ENCODE peak calls at places on chromosomes 3 and 15, in four cellular contexts. I is bronchial epithelial cell; B is CD8-positive, alpha-beta T cell; U is kidney. Q is an unnamed sample.

GRCh38 chr3:72791132-72791531 is 57.1 kb downstream of the SHQ1 start:
- DNase-seq in B (no peak), U (no peak), I (peak; percentile 26), Q (no peak)

GRCh38 chr15:35693887-35694286 is 147.9 kb upstream of the DPH6 start:
- DNase-seq in B (no peak), U (no peak), I (no peak), Q (no peak)

GRCh38 chr15:44692659-44693058 is 18.5 kb downstream of the PATL2 start:
- DNase-seq in U (no peak), B (no peak), I (no peak), Q (no peak)

GRCh38 chr15:52236015-52236414 is 44.8 kb upstream of the GNB5 start:
- DNase-seq in I (peak; percentile 18), U (peak; percentile 57), B (no peak), Q (no peak)

GRCh38 chr3:86743233-86743632 is 247.7 kb downstream of the VGLL3 start:
- DNase-seq in U (no peak), B (no peak), I (peak; percentile 19), Q (no peak)

GRCh38 chr3:58066842-58067241 is 58.6 kb downstream of the FLNB start:
- DNase-seq in U (no peak), B (no peak), I (no peak), Q (no peak)

GRCh38 chr15:101193063-101193712 is 58.7 kb downstream of the CHSY1 start:
- DNase-seq in I (no peak), U (peak; percentile 71), B (no peak), Q (no peak)

GRCh38 chr3:99240700-99241099 is 339.2 kb upstream of the DCBLD2 start:
- DNase-seq in U (no peak), B (no peak), I (no peak), Q (no peak)

GRCh38 chr3:130843441-130843840 is 50.4 kb upstream of the ATP2C1 start:
- DNase-seq in I (no peak), B (no peak), U (no peak), Q (no peak)

GRCh38 chr3:194884649-194885315 is 199.1 kb downstream of the FAM43A start:
- DNase-seq in B (no peak), U (no peak), I (no peak), Q (no peak)

GRCh38 chr3:105414841-105415240 is 48.1 kb downstream of the ALCAM start:
- DNase-seq in I (no peak), U (no peak), B (no peak), Q (no peak)

GRCh38 chr3:131353016-131353877 is 28.3 kb upstream of the NUDT16 start:
- DNase-seq in I (no peak), U (no peak), B (no peak), Q (no peak)

GRCh38 chr3:138786788-138787276 is 47.9 kb downstream of the PIK3CB start:
- DNase-seq in B (no peak), U (no peak), I (peak; percentile 80), Q (no peak)

GRCh38 chr3:106825962-106826605 is 551.2 kb upstream of the CCDC54 start:
- DNase-seq in U (no peak), I (peak; percentile 59), B (no peak), Q (no peak)

GRCh38 chr3:11239796-11240195 is 32.4 kb upstream of the ATG7 start:
- DNase-seq in B (no peak), I (no peak), U (no peak), Q (no peak)

GRCh38 chr15:68191555-68191954 is 13.6 kb downstream of the CALML4 start:
- DNase-seq in U (no peak), I (no peak), B (no peak), Q (no peak)

GRCh38 chr3:73623996-73624362 is 762 bp downstream of the PDZRN3 start:
- DNase-seq in I (no peak), U (peak; percentile 78), B (no peak), Q (no peak)

GRCh38 chr3:179658584-179658983 is 5.7 kb downstream of the USP13 start:
- DNase-seq in U (no peak), B (no peak), I (no peak), Q (no peak)

GRCh38 chr3:30401971-30402370 is 204.4 kb upstream of the TGFBR2 start:
- DNase-seq in I (peak; percentile 75), B (no peak), U (no peak), Q (no peak)

GRCh38 chr15:63628123-63628822 is 31.1 kb downstream of the FBXL22 start:
- DNase-seq in U (no peak), B (no peak), I (no peak), Q (no peak)

GRCh38 chr15:23869391-23869790 is 182.3 kb upstream of the NDN start:
- DNase-seq in U (peak; percentile 78), I (peak; percentile 4), B (no peak), Q (peak; percentile 69)

GRCh38 chr3:12954891-12955650 is 113.7 kb upstream of the RPL32 start:
- DNase-seq in B (peak; percentile 22), U (peak; percentile 89), I (peak; percentile 41), Q (no peak)

GRCh38 chr3:168417016-168417415 is 321.3 kb upstream of the GOLIM4 start:
- DNase-seq in B (no peak), U (no peak), I (peak; percentile 86), Q (no peak)

GRCh38 chr15:62068071-62068786 is 1.5 kb downstream of the C2CD4A start:
- DNase-seq in B (peak; percentile 13), U (peak; percentile 88), I (no peak), Q (no peak)

GRCh38 chr3:38117748-38118420 is 19.0 kb downstream of the ACAA1 start:
- DNase-seq in B (peak; percentile 77), U (peak; percentile 80), I (peak; percentile 57), Q (peak; percentile 53)

GRCh38 chr3:197029511-197030167 is at the start of gene MELTF:
- DNase-seq in I (peak; percentile 22), U (no peak), B (peak; percentile 64), Q (peak; percentile 65)

GRCh38 chr15:97030251-97030650 is 699.8 kb downstream of the NR2F2 start:
- DNase-seq in I (no peak), B (no peak), U (no peak), Q (no peak)

GRCh38 chr15:37425541-37425940 is 325.2 kb upstream of the MEIS2 start:
- DNase-seq in B (no peak), U (no peak), I (peak; percentile 40), Q (no peak)

GRCh38 chr3:191066669-191067068 is 132.4 kb upstream of the OSTN start:
- DNase-seq in U (no peak), I (peak; percentile 96), B (no peak), Q (no peak)

GRCh38 chr3:22106213-22106867 is 355.3 kb upstream of the ZNF385D start:
- DNase-seq in U (no peak), B (no peak), I (no peak), Q (no peak)

GRCh38 chr15:69424748-69425413 is 10.7 kb downstream of the KIF23 start:
- DNase-seq in I (peak; percentile 55), U (no peak), B (no peak), Q (no peak)

GRCh38 chr15:34855397-34855796 is 60.0 kb upstream of the ACTC1 start:
- DNase-seq in B (no peak), I (peak; percentile 71), U (no peak), Q (no peak)

GRCh38 chr3:123498761-123499160 is 49.9 kb upstream of the ADCY5 start:
- DNase-seq in U (no peak), B (no peak), I (no peak), Q (no peak)

GRCh38 chr3:194137314-194138097 is 1.6 kb downstream of the HES1 start:
- DNase-seq in U (peak; percentile 96), I (peak; percentile 39), B (peak; percentile 41), Q (no peak)

GRCh38 chr3:192060160-192060783 is 599.3 kb downstream of the PYDC2 start:
- DNase-seq in I (no peak), B (no peak), U (no peak), Q (no peak)

GRCh38 chr3:185779461-185779860 is 45.4 kb downstream of the IGF2BP2 start:
- DNase-seq in I (no peak), B (no peak), U (no peak), Q (no peak)

DNA sequence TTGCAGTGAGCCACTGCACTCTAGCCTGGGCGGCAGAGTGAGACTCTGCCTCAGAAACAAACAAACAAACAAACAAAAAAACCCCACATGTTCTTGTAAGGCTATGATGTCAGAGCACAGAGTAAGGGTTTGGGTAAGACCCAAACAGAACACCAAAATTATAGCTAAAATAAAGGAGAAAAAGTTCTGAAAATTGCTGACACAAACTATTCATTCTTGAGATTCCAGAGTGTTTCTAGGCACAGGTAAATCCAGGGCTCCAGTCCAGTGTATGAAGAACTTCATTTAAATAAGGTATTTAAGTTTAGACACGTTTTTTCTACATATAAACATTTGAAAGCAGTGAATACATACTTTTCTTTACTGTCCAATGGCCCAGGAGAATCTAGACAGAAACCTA is 3.9 kb downstream of the CDC25A start:
- DNase-seq in I (no peak), B (no peak), U (no peak), Q (no peak)
- H3K36me3 ChIP-seq in I (peaks cover 2% of the 10 kb centered on the region), B (no peaks in the 10 kb centered on the region), U (no peaks in the 10 kb centered on the region), Q (peaks cover 69% of the 10 kb centered on the region)

GRCh38 chr15:66496951-66497501 is 536 bp downstream of the SNAPC5 start:
- DNase-seq in B (no peak), U (peak; percentile 57), I (peak; percentile 26), Q (peak; percentile 45)

GRCh38 chr15:66498501-66499386 is 1.2 kb upstream of the SNAPC5 start:
- DNase-seq in U (no peak), I (peak; percentile 34), B (no peak), Q (peak; percentile 15)

GRCh38 chr15:66502491-66502890 is 2.2 kb downstream of the RPL4 start:
- DNase-seq in I (no peak), U (no peak), B (no peak), Q (no peak)

GRCh38 chr15:66494262-66494661 is 3.3 kb downstream of the SNAPC5 start:
- DNase-seq in U (no peak), I (no peak), B (no peak), Q (no peak)

GRCh38 chr15:66497502-66498455 is at the start of gene SNAPC5:
- DNase-seq in B (peak; percentile 98), U (peak; percentile 98), I (peak; percentile 88), Q (peak; percentile 99)
- H3K36me3 ChIP-seq in B (peaks cover 57% of the 10 kb centered on the region), U (peaks cover 63% of the 10 kb centered on the region), I (peaks cover 14% of the 10 kb centered on the region), Q (peaks cover 82% of the 10 kb centered on the region)

DNA sequence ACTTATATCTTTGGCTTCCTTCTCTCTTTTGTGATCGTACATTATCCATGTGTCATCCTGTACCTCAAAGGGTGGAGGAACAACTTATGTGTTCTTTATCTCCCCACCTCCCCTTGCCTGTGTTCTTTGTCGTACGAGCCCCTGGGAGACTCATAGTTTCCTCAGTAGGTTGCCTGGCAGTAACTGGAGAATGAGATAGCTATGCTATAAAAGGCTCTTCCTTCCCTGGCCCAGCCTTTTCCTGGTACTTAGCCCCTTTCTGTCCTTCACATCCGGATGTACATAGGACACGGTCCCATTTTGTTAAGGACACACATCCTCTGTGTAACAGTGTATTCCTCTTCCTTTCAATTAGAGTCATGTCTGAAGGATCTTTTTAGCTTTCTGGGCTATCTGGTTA is 32.1 kb downstream of the PLCL2 start:
- DNase-seq in B (no peak), I (no peak), U (no peak), Q (no peak)
- H3K36me3 ChIP-seq in B (no peaks in the 10 kb centered on the region), I (no peaks in the 10 kb centered on the region), U (no peaks in the 10 kb centered on the region), Q (no peaks in the 10 kb centered on the region)

GRCh38 chr15:75436861-75437260 is 14.6 kb downstream of the SIN3A start:
- DNase-seq in I (peak; percentile 67), B (no peak), U (no peak), Q (no peak)

DNA sequence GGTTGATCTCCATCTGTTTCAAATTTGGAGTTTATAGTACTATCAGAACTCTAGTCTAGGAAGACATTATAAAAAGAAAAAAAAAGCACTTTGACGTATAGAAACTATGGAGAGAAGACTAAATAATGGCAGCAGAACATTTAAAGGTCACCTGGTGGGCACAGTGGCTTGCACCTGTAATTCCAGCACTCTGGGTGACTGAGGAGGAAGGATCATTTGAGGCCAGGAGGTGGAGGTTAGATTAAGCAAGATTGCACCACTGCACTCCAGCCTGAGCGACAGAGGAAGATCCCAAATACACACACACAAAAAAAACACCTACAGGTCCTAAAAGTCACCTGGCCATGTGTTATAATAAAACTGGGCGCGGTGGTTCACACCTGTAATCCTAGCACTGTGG is 13.8 kb downstream of the SIN3A start:
- DNase-seq in U (no peak), B (no peak), I (no peak), Q (no peak)
- H3K36me3 ChIP-seq in U (no peaks in the 10 kb centered on the region), B (peaks cover 10% of the 10 kb centered on the region), I (no peaks in the 10 kb centered on the region), Q (peaks cover 63% of the 10 kb centered on the region)